ENCODE peak calls at places on chromosomes 13 and 19, in four cellular contexts. One of them, this sample, is unnamed.
A peak's percentile ranks its signal among the peaks of the same experiment; 100 is the strongest.

GRCh38 chr19:38219221-38219620 is 4.8 kb downstream of the DPF1 start:
- DNase-seq in AG04450: no peak
- DNase-seq in T-helper 1 cell: no peak
- DNase-seq in progenitor cell of endocrine pancreas: no peak
- DNase-seq in this sample: no peak

GRCh38 chr13:102461302-102461701 is 59.5 kb upstream of the FGF14 start:
- DNase-seq in AG04450: no peak
- DNase-seq in T-helper 1 cell: no peak
- DNase-seq in progenitor cell of endocrine pancreas: no peak
- DNase-seq in this sample: no peak

GRCh38 chr13:85650613-85651012 is 148.6 kb downstream of the SLITRK6 start:
- DNase-seq in AG04450: no peak
- DNase-seq in T-helper 1 cell: no peak
- DNase-seq in progenitor cell of endocrine pancreas: no peak
- DNase-seq in this sample: no peak

GRCh38 chr19:54179921-54180452 is 7.0 kb upstream of the TMC4 start:
- DNase-seq in AG04450: no peak
- DNase-seq in T-helper 1 cell: no peak
- DNase-seq in progenitor cell of endocrine pancreas: peak; percentile 59
- DNase-seq in this sample: no peak

GRCh38 chr13:106143392-106143791 is 392.1 kb downstream of the EFNB2 start:
- DNase-seq in AG04450: peak; percentile 61
- DNase-seq in T-helper 1 cell: no peak
- DNase-seq in progenitor cell of endocrine pancreas: no peak
- DNase-seq in this sample: no peak

GRCh38 chr13:94308808-94309207 is 170.7 kb downstream of the DCT start:
- DNase-seq in AG04450: no peak
- DNase-seq in T-helper 1 cell: no peak
- DNase-seq in progenitor cell of endocrine pancreas: no peak
- DNase-seq in this sample: no peak

GRCh38 chr19:38321646-38322323 is 2.1 kb downstream of the KCNK6 start:
- DNase-seq in AG04450: no peak
- DNase-seq in T-helper 1 cell: no peak
- DNase-seq in progenitor cell of endocrine pancreas: no peak
- DNase-seq in this sample: no peak

GRCh38 chr13:75685239-75685697 is 49.1 kb downstream of the LMO7 start:
- DNase-seq in AG04450: peak; percentile 72
- DNase-seq in T-helper 1 cell: no peak
- DNase-seq in progenitor cell of endocrine pancreas: no peak
- DNase-seq in this sample: no peak

GRCh38 chr19:3094638-3095374 is 644 bp downstream of the GNA11 start:
- DNase-seq in AG04450: no peak
- DNase-seq in T-helper 1 cell: no peak
- DNase-seq in progenitor cell of endocrine pancreas: no peak
- DNase-seq in this sample: no peak

GRCh38 chr13:29457299-29457698 is 138.2 kb downstream of the SLC7A1 start:
- DNase-seq in AG04450: no peak
- DNase-seq in T-helper 1 cell: no peak
- DNase-seq in progenitor cell of endocrine pancreas: no peak
- DNase-seq in this sample: no peak

GRCh38 chr19:49502866-49503581 is 6.8 kb downstream of the RPS11 start:
- DNase-seq in AG04450: peak; percentile 59
- DNase-seq in T-helper 1 cell: no peak
- DNase-seq in progenitor cell of endocrine pancreas: no peak
- DNase-seq in this sample: no peak

GRCh38 chr13:79528356-79528755 is 47.4 kb downstream of the NDFIP2 start:
- DNase-seq in AG04450: no peak
- DNase-seq in T-helper 1 cell: no peak
- DNase-seq in progenitor cell of endocrine pancreas: no peak
- DNase-seq in this sample: no peak

GRCh38 chr13:52048516-52048915 is 24.0 kb downstream of the UTP14C start:
- DNase-seq in AG04450: no peak
- DNase-seq in T-helper 1 cell: no peak
- DNase-seq in progenitor cell of endocrine pancreas: no peak
- DNase-seq in this sample: no peak

GRCh38 chr13:43676320-43676719 is 110.5 kb downstream of the ENOX1 start:
- DNase-seq in AG04450: no peak
- DNase-seq in T-helper 1 cell: no peak
- DNase-seq in progenitor cell of endocrine pancreas: no peak
- DNase-seq in this sample: no peak

This sample was measured in gastrocnemius medialis.